ENCODE peak calls at places on chromosomes 6 and 20, in nine cellular contexts. One of them, this sample, is unnamed.
A peak's percentile ranks its signal among the peaks of the same experiment; 100 is the strongest.

GRCh38 chr20:54208492-54209044 is 681 bp downstream of the PFDN4 start:
- DNase-seq in lung: no peak
- DNase-seq in astrocyte: peak; percentile 53
- DNase-seq in fibroblast of mammary gland: peak; percentile 68
- DNase-seq in A549: peak; percentile 21
- DNase-seq in CD8-positive, alpha-beta T cell: no peak
- DNase-seq in fibroblast of lung: peak; percentile 63
- DNase-seq in cardiac muscle cell: no peak
- DNase-seq in heart right ventricle: no peak
- DNase-seq in this sample: no peak

GRCh38 chr20:2750343-2751251 is 49.8 kb downstream of the CPXM1 start:
- DNase-seq in lung: peak; percentile 58
- DNase-seq in astrocyte: no peak
- DNase-seq in fibroblast of mammary gland: peak; percentile 59
- DNase-seq in A549: peak; percentile 71
- DNase-seq in CD8-positive, alpha-beta T cell: no peak
- DNase-seq in fibroblast of lung: peak; percentile 35
- DNase-seq in cardiac muscle cell: no peak
- DNase-seq in heart right ventricle: no peak
- DNase-seq in this sample: no peak

GRCh38 chr20:62361799-62362589 is 5.1 kb downstream of the LAMA5 start:
- DNase-seq in lung: peak; percentile 88
- DNase-seq in astrocyte: no peak
- DNase-seq in fibroblast of mammary gland: no peak
- DNase-seq in A549: peak; percentile 88
- DNase-seq in CD8-positive, alpha-beta T cell: no peak
- DNase-seq in fibroblast of lung: no peak
- DNase-seq in cardiac muscle cell: peak; percentile 43
- DNase-seq in heart right ventricle: peak; percentile 52
- DNase-seq in this sample: no peak

GRCh38 chr6:121881974-121882667 is 446.7 kb downstream of the GJA1 start:
- DNase-seq in lung: no peak
- DNase-seq in astrocyte: peak; percentile 86
- DNase-seq in fibroblast of mammary gland: peak; percentile 96
- DNase-seq in A549: no peak
- DNase-seq in CD8-positive, alpha-beta T cell: no peak
- DNase-seq in fibroblast of lung: peak; percentile 70
- DNase-seq in cardiac muscle cell: no peak
- DNase-seq in heart right ventricle: no peak
- DNase-seq in this sample: peak; percentile 83

GRCh38 chr6:119565893-119566292 is 216.3 kb upstream of the MAN1A1 start:
- DNase-seq in lung: no peak
- DNase-seq in astrocyte: no peak
- DNase-seq in fibroblast of mammary gland: no peak
- DNase-seq in A549: no peak
- DNase-seq in CD8-positive, alpha-beta T cell: no peak
- DNase-seq in fibroblast of lung: no peak
- DNase-seq in cardiac muscle cell: no peak
- DNase-seq in heart right ventricle: no peak
- DNase-seq in this sample: no peak

GRCh38 chr6:34475167-34476047 is 9.5 kb downstream of the PACSIN1 start:
- DNase-seq in lung: no peak
- DNase-seq in astrocyte: no peak
- DNase-seq in fibroblast of mammary gland: no peak
- DNase-seq in A549: no peak
- DNase-seq in CD8-positive, alpha-beta T cell: no peak
- DNase-seq in fibroblast of lung: no peak
- DNase-seq in cardiac muscle cell: no peak
- DNase-seq in heart right ventricle: no peak
- DNase-seq in this sample: peak; percentile 16

GRCh38 chr6:42845327-42845694 is 34.1 kb upstream of the RPL7L1 start:
- DNase-seq in lung: no peak
- DNase-seq in astrocyte: no peak
- DNase-seq in fibroblast of mammary gland: no peak
- DNase-seq in A549: no peak
- DNase-seq in CD8-positive, alpha-beta T cell: no peak
- DNase-seq in fibroblast of lung: no peak
- DNase-seq in cardiac muscle cell: no peak
- DNase-seq in heart right ventricle: no peak
- DNase-seq in this sample: no peak

GRCh38 chr20:25372584-25373336 is 17.9 kb downstream of the ABHD12 start:
- DNase-seq in lung: no peak
- DNase-seq in astrocyte: peak; percentile 98
- DNase-seq in fibroblast of mammary gland: peak; percentile 98
- DNase-seq in A549: peak; percentile 40
- DNase-seq in CD8-positive, alpha-beta T cell: no peak
- DNase-seq in fibroblast of lung: peak; percentile 98
- DNase-seq in cardiac muscle cell: no peak
- DNase-seq in heart right ventricle: no peak
- DNase-seq in this sample: peak; percentile 76

GRCh38 chr6:39322306-39322850 is at the start of gene KCNK16:
- DNase-seq in lung: no peak
- DNase-seq in astrocyte: no peak
- DNase-seq in fibroblast of mammary gland: no peak
- DNase-seq in A549: no peak
- DNase-seq in CD8-positive, alpha-beta T cell: no peak
- DNase-seq in fibroblast of lung: no peak
- DNase-seq in cardiac muscle cell: no peak
- DNase-seq in heart right ventricle: no peak
- DNase-seq in this sample: no peak

GRCh38 chr20:60481051-60481741 is 523.0 kb downstream of the CDH26 start:
- DNase-seq in lung: no peak
- DNase-seq in astrocyte: no peak
- DNase-seq in fibroblast of mammary gland: no peak
- DNase-seq in A549: no peak
- DNase-seq in CD8-positive, alpha-beta T cell: no peak
- DNase-seq in fibroblast of lung: peak; percentile 54
- DNase-seq in cardiac muscle cell: no peak
- DNase-seq in heart right ventricle: peak; percentile 50
- DNase-seq in this sample: no peak

GRCh38 chr6:125197795-125198269 is 44.3 kb downstream of the TPD52L1 start:
- DNase-seq in lung: peak; percentile 81
- DNase-seq in astrocyte: peak; percentile 64
- DNase-seq in fibroblast of mammary gland: peak; percentile 85
- DNase-seq in A549: peak; percentile 90
- DNase-seq in CD8-positive, alpha-beta T cell: no peak
- DNase-seq in fibroblast of lung: peak; percentile 55
- DNase-seq in cardiac muscle cell: peak; percentile 70
- DNase-seq in heart right ventricle: peak; percentile 37
- DNase-seq in this sample: no peak

GRCh38 chr6:160393966-160394653 is 45.9 kb downstream of the SLC22A3 start:
- DNase-seq in lung: no peak
- DNase-seq in astrocyte: no peak
- DNase-seq in fibroblast of mammary gland: no peak
- DNase-seq in A549: peak; percentile 91
- DNase-seq in CD8-positive, alpha-beta T cell: no peak
- DNase-seq in fibroblast of lung: no peak
- DNase-seq in cardiac muscle cell: peak; percentile 50
- DNase-seq in heart right ventricle: no peak
- DNase-seq in this sample: no peak

GRCh38 chr20:54026300-54027064 is 43.9 kb downstream of the BCAS1 start:
- DNase-seq in lung: no peak
- DNase-seq in astrocyte: no peak
- DNase-seq in fibroblast of mammary gland: peak; percentile 7
- DNase-seq in A549: no peak
- DNase-seq in CD8-positive, alpha-beta T cell: no peak
- DNase-seq in fibroblast of lung: no peak
- DNase-seq in cardiac muscle cell: no peak
- DNase-seq in heart right ventricle: no peak
- DNase-seq in this sample: no peak

GRCh38 chr6:157864185-157864761 is 41.2 kb downstream of the SNX9 start:
- DNase-seq in lung: no peak
- DNase-seq in astrocyte: no peak
- DNase-seq in fibroblast of mammary gland: no peak
- DNase-seq in A549: no peak
- DNase-seq in CD8-positive, alpha-beta T cell: no peak
- DNase-seq in fibroblast of lung: no peak
- DNase-seq in cardiac muscle cell: no peak
- DNase-seq in heart right ventricle: no peak
- DNase-seq in this sample: no peak

GRCh38 chr20:22686097-22686496 is 101.7 kb upstream of the FOXA2 start:
- DNase-seq in lung: peak; percentile 53
- DNase-seq in astrocyte: peak; percentile 15
- DNase-seq in fibroblast of mammary gland: peak; percentile 59
- DNase-seq in A549: peak; percentile 83
- DNase-seq in CD8-positive, alpha-beta T cell: no peak
- DNase-seq in fibroblast of lung: peak; percentile 61
- DNase-seq in cardiac muscle cell: peak; percentile 51
- DNase-seq in heart right ventricle: peak; percentile 50
- DNase-seq in this sample: no peak

GRCh38 chr6:91043751-91044150 is 456.9 kb upstream of the MAP3K7 start:
- DNase-seq in lung: no peak
- DNase-seq in astrocyte: no peak
- DNase-seq in fibroblast of mammary gland: no peak
- DNase-seq in A549: no peak
- DNase-seq in CD8-positive, alpha-beta T cell: no peak
- DNase-seq in fibroblast of lung: no peak
- DNase-seq in cardiac muscle cell: no peak
- DNase-seq in heart right ventricle: no peak
- DNase-seq in this sample: no peak

GRCh38 chr6:55898342-55898741 is 23.0 kb upstream of the BMP5 start:
- DNase-seq in lung: no peak
- DNase-seq in astrocyte: peak; percentile 47
- DNase-seq in fibroblast of mammary gland: no peak
- DNase-seq in A549: peak; percentile 12
- DNase-seq in CD8-positive, alpha-beta T cell: no peak
- DNase-seq in fibroblast of lung: no peak
- DNase-seq in cardiac muscle cell: no peak
- DNase-seq in heart right ventricle: no peak
- DNase-seq in this sample: peak; percentile 11

GRCh38 chr6:55895972-55896371 is 20.6 kb upstream of the BMP5 start:
- DNase-seq in lung: no peak
- DNase-seq in astrocyte: no peak
- DNase-seq in fibroblast of mammary gland: no peak
- DNase-seq in A549: no peak
- DNase-seq in CD8-positive, alpha-beta T cell: no peak
- DNase-seq in fibroblast of lung: no peak
- DNase-seq in cardiac muscle cell: no peak
- DNase-seq in heart right ventricle: no peak
- DNase-seq in this sample: no peak

GRCh38 chr6:55888917-55889316 is 13.5 kb upstream of the BMP5 start:
- DNase-seq in lung: no peak
- DNase-seq in astrocyte: no peak
- DNase-seq in fibroblast of mammary gland: no peak
- DNase-seq in A549: no peak
- DNase-seq in CD8-positive, alpha-beta T cell: no peak
- DNase-seq in fibroblast of lung: no peak
- DNase-seq in cardiac muscle cell: no peak
- DNase-seq in heart right ventricle: no peak
- DNase-seq in this sample: no peak

DNA sequence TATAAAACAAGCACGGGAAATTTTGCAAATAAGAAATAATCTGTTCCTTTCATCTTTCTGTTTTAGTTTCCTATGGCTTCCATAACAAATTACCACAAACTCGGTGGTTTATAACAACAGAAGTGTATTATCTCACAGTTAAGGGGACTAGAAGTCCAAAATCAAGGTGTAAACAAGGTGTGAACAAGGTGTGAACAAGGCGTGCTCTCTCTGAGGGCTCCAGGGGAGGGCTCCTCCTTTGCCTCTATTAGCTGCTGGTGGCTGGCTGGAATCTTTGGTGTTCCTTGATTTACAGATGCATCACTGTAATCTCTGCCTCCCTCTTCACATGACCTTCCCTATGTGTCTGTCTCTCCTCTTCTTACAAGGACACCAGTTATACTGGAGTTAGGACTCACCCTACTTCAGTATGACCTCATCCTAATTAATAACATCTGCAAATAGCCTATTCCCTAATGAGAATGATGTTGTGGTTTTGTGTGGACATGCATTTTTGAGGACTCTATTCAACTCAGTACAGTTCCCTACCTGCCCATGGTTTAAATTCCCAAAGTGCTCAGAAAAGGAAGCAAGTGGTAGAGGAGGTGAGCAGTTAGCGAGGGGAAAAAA is 17.5 kb upstream of the BMP5 start:
- DNase-seq in lung: no peak
- DNase-seq in astrocyte: no peak
- DNase-seq in fibroblast of mammary gland: peak; percentile 74
- DNase-seq in A549: no peak
- DNase-seq in CD8-positive, alpha-beta T cell: no peak
- DNase-seq in fibroblast of lung: no peak
- DNase-seq in cardiac muscle cell: no peak
- DNase-seq in heart right ventricle: no peak
- DNase-seq in this sample: peak; percentile 13
- H3K4me3 ChIP-seq in lung: no peak overlapping the region
- H3K4me3 ChIP-seq in astrocyte: no peak overlapping the region
- H3K4me3 ChIP-seq in fibroblast of mammary gland: no peak overlapping the region
- H3K4me3 ChIP-seq in A549: no peak overlapping the region
- H3K4me3 ChIP-seq in CD8-positive, alpha-beta T cell: no peak overlapping the region
- H3K4me3 ChIP-seq in fibroblast of lung: no peak overlapping the region
- H3K4me3 ChIP-seq in cardiac muscle cell: no peak overlapping the region
- H3K4me3 ChIP-seq in heart right ventricle: no peak overlapping the region
- H3K4me3 ChIP-seq in this sample: no peak overlapping the region

GRCh38 chr6:96760153-96760687 is 77.1 kb downstream of the GPR63 start:
- DNase-seq in lung: no peak
- DNase-seq in astrocyte: no peak
- DNase-seq in fibroblast of mammary gland: no peak
- DNase-seq in A549: no peak
- DNase-seq in CD8-positive, alpha-beta T cell: no peak
- DNase-seq in fibroblast of lung: no peak
- DNase-seq in cardiac muscle cell: no peak
- DNase-seq in heart right ventricle: no peak
- DNase-seq in this sample: no peak
- TF ChIP-seq CTCF in lung: no peak
- TF ChIP-seq CTCF in astrocyte: no peak
- TF ChIP-seq CTCF in fibroblast of mammary gland: no peak
- TF ChIP-seq CTCF in A549: no peak
- TF ChIP-seq CTCF in CD8-positive, alpha-beta T cell: no peak
- TF ChIP-seq CTCF in fibroblast of lung: no peak
- TF ChIP-seq CTCF in cardiac muscle cell: no peak
- TF ChIP-seq CTCF in heart right ventricle: no peak
- TF ChIP-seq CTCF in this sample: no peak

GRCh38 chr6:116461563-116462507 is 660 bp downstream of the CALHM6 start:
- DNase-seq in lung: peak; percentile 30
- DNase-seq in astrocyte: peak; percentile 55
- DNase-seq in fibroblast of mammary gland: peak; percentile 52
- DNase-seq in A549: no peak
- DNase-seq in CD8-positive, alpha-beta T cell: peak; percentile 60
- DNase-seq in fibroblast of lung: peak; percentile 50
- DNase-seq in cardiac muscle cell: peak; percentile 71
- DNase-seq in heart right ventricle: peak; percentile 46
- DNase-seq in this sample: no peak
- H3K4me3 ChIP-seq in lung: peak overlapping the region; percentile 41
- H3K4me3 ChIP-seq in astrocyte: peak overlapping the region; percentile 60
- H3K4me3 ChIP-seq in fibroblast of mammary gland: peak overlapping the region; percentile 31
- H3K4me3 ChIP-seq in A549: no peak overlapping the region
- H3K4me3 ChIP-seq in CD8-positive, alpha-beta T cell: peak overlapping the region; percentile 54
- H3K4me3 ChIP-seq in fibroblast of lung: peak overlapping the region; percentile 46
- H3K4me3 ChIP-seq in cardiac muscle cell: peak overlapping the region; percentile 33
- H3K4me3 ChIP-seq in heart right ventricle: peak overlapping the region; percentile 45
- H3K4me3 ChIP-seq in this sample: peak overlapping the region; percentile 38

DNA sequence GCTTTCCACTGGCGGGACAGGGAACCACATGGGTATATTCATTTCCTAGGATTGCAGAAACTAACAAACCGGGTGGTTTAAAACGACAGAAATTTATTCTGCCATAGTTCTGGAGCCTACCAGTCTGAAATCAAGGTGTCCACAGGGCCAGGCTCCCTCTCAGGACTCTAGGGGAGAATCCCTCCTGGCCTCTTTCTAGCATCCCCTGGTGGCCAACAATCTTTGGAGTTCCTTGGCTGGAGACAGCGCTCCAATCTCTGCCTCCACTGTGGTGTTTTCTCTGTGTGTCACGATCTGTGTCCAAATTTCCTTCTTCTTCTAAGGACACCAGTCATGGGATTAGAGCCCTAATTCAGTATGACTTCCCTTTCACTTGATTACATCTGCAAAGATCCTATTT is 95.0 kb downstream of the SCML4 start:
- DNase-seq in lung: no peak
- DNase-seq in astrocyte: no peak
- DNase-seq in fibroblast of mammary gland: no peak
- DNase-seq in A549: no peak
- DNase-seq in CD8-positive, alpha-beta T cell: no peak
- DNase-seq in fibroblast of lung: no peak
- DNase-seq in cardiac muscle cell: no peak
- DNase-seq in heart right ventricle: no peak
- DNase-seq in this sample: no peak
- TF ChIP-seq CTCF in lung: no peak
- TF ChIP-seq CTCF in astrocyte: peak; percentile 5
- TF ChIP-seq CTCF in fibroblast of mammary gland: peak; percentile 28
- TF ChIP-seq CTCF in A549: no peak
- TF ChIP-seq CTCF in CD8-positive, alpha-beta T cell: no peak
- TF ChIP-seq CTCF in fibroblast of lung: no peak
- TF ChIP-seq CTCF in cardiac muscle cell: no peak
- TF ChIP-seq CTCF in heart right ventricle: no peak
- TF ChIP-seq CTCF in this sample: no peak

This sample was measured in BJ.